ENCODE peak calls at places on chromosomes 1 and 21, in six cellular contexts. P is stimulated activated naive B cell treated with anti-CD40 and anti-IgM and Interleukin-4, amounts not matched to agents 10 μg/mL and 1 μg/mL and 100 μg/mL, for 72 hours; C is activated T-helper 1 cell treated with Interleukin-2 at 50 U/mL for 16 hours; T is WTC11; N is occipital lobe; K is heart right ventricle. J is an unnamed sample.

GRCh38 chr1:167720965-167721616 is 691 bp upstream of the MPZL1 start:
- DNase-seq in P (no peak), C (no peak), T (no peak), N (no peak), K (peak), J (no peak)

GRCh38 chr1:152035406-152036315 is 1.1 kb downstream of the S100A11 start:
- DNase-seq in P (no peak), C (no peak), T (no peak), N (no peak), K (peak), J (no peak)

GRCh38 chr1:234920843-234921140 is 207.8 kb downstream of the TOMM20 start:
- DNase-seq in P (no peak), C (no peak), T (no peak), N (no peak), K (no peak), J (no peak)

GRCh38 chr1:57393058-57393457 is 30.8 kb downstream of the DAB1 start:
- DNase-seq in P (no peak), C (no peak), T (no peak), N (no peak), K (no peak), J (no peak)

GRCh38 chr1:66613187-66613586 is 79.2 kb downstream of the SGIP1 start:
- DNase-seq in P (no peak), C (no peak), T (no peak), N (no peak), K (no peak), J (no peak)

GRCh38 chr1:47188901-47189785 is 693 bp downstream of the PDZK1IP1 start:
- DNase-seq in P (no peak), C (no peak), T (no peak), N (no peak), K (no peak), J (peak)

GRCh38 chr1:204426035-204426436 is 14.4 kb upstream of the PPP1R15B start:
- DNase-seq in P (no peak), C (no peak), T (no peak), N (no peak), K (no peak), J (no peak)

GRCh38 chr1:234730110-234730509 is 120.1 kb upstream of the IRF2BP2 start:
- DNase-seq in P (no peak), C (no peak), T (no peak), N (no peak), K (no peak), J (no peak)

GRCh38 chr1:27637052-27637451 is 2.1 kb upstream of the FGR start:
- DNase-seq in P (peak), C (no peak), T (no peak), N (no peak), K (no peak), J (no peak)

GRCh38 chr1:247331172-247331525 is 518 bp downstream of the ZNF496 start:
- DNase-seq in P (peak), C (peak), T (peak), N (peak), K (peak), J (peak)

GRCh38 chr1:1917995-1918900 is 831 bp downstream of the TMEM52 start:
- DNase-seq in P (no peak), C (no peak), T (no peak), N (no peak), K (no peak), J (no peak)

GRCh38 chr1:164787834-164788231 is 228.8 kb downstream of the PBX1 start:
- DNase-seq in P (no peak), C (no peak), T (no peak), N (no peak), K (no peak), J (no peak)

GRCh38 chr1:63968663-63969460 is 195.0 kb downstream of the ROR1 start:
- DNase-seq in P (no peak), C (no peak), T (no peak), N (no peak), K (peak), J (no peak)

GRCh38 chr21:42098957-42099547 is 27.9 kb downstream of the UMODL1 start:
- DNase-seq in P (no peak), C (no peak), T (no peak), N (no peak), K (no peak), J (no peak)

GRCh38 chr1:165254376-165254775 is 102.1 kb downstream of the LMX1A start:
- DNase-seq in P (no peak), C (no peak), T (no peak), N (no peak), K (no peak), J (no peak)

GRCh38 chr1:202656951-202657646 is 53.2 kb downstream of the SYT2 start:
- DNase-seq in P (no peak), C (no peak), T (peak), N (no peak), K (no peak), J (peak)

GRCh38 chr1:184813528-184814089 is 59.0 kb upstream of the EDEM3 start:
- DNase-seq in P (no peak), C (no peak), T (no peak), N (no peak), K (no peak), J (no peak)

GRCh38 chr21:37915516-37915915 is 741 bp downstream of the KCNJ6 start:
- DNase-seq in P (no peak), C (no peak), T (peak), N (no peak), K (no peak), J (no peak)

GRCh38 chr1:20371411-20371810 is 80.7 kb downstream of the VWA5B1 start:
- DNase-seq in P (no peak), C (no peak), T (peak), N (no peak), K (no peak), J (peak)

GRCh38 chr1:43348809-43349593 is 9.8 kb upstream of the CDC20 start:
- DNase-seq in P (peak), C (peak), T (peak), N (peak), K (peak), J (peak)

GRCh38 chr1:74767490-74767889 is 34.5 kb downstream of the TYW3 start:
- DNase-seq in P (no peak), C (no peak), T (peak), N (no peak), K (no peak), J (no peak)

GRCh38 chr21:37580690-37581089 is 214.1 kb downstream of the DYRK1A start:
- DNase-seq in P (no peak), C (no peak), T (no peak), N (no peak), K (no peak), J (no peak)

GRCh38 chr1:55007626-55008025 is 8.9 kb downstream of the BSND start:
- DNase-seq in P (no peak), C (no peak), T (no peak), N (no peak), K (no peak), J (no peak)

GRCh38 chr1:21329209-21329844 is 39.1 kb upstream of the ECE1 start:
- DNase-seq in P (no peak), C (no peak), T (no peak), N (no peak), K (no peak), J (no peak)

GRCh38 chr1:58011978-58012377 is 534.5 kb downstream of the OMA1 start:
- DNase-seq in P (no peak), C (no peak), T (no peak), N (no peak), K (no peak), J (no peak)

GRCh38 chr1:42966688-42967609 is 8.3 kb upstream of the SLC2A1 start:
- DNase-seq in P (no peak), C (no peak), T (peak), N (no peak), K (no peak), J (no peak)

GRCh38 chr1:157113116-157113515 is 13.5 kb upstream of the ETV3L start:
- DNase-seq in P (no peak), C (no peak), T (no peak), N (no peak), K (no peak), J (no peak)

GRCh38 chr1:184485731-184486723 is 99.2 kb downstream of the C1orf21 start:
- DNase-seq in P (no peak), C (no peak), T (no peak), N (no peak), K (no peak), J (no peak)

GRCh38 chr1:116178837-116179236 is 67.6 kb downstream of the MAB21L3 start:
- DNase-seq in P (no peak), C (no peak), T (no peak), N (no peak), K (no peak), J (no peak)